ENCODE peak calls at places on chromosomes 3 and 15, in ten cellular contexts. C, S, J, V, P, K, D, Y, A and E are unnamed samples. For H3K4me1, the result is how much of the 10 kb centered on the place peaks cover.

GRCh38 chr3:156174229-156174847 is 54.0 kb downstream of the KCNAB1 start:
- DNase-seq in P (no peak), Y (no peak), C (no peak), K (no peak), A (no peak), S (peak), D (no peak), J (no peak), V (no peak), E (no peak)

GRCh38 chr15:78915341-78916087 is 29.3 kb downstream of the CTSH start:
- DNase-seq in A (peak), D (no peak), C (no peak), V (peak), Y (no peak), S (no peak), J (no peak), P (no peak), K (no peak), E (no peak)

GRCh38 chr3:56347219-56347871 is 120.9 kb downstream of the ERC2 start:
- DNase-seq in K (no peak), C (peak), S (peak), Y (peak), P (no peak), V (peak), A (no peak), D (no peak), J (peak), E (no peak)

GRCh38 chr3:152050782-152051405 is 177.5 kb downstream of the SUCNR1 start:
- DNase-seq in A (no peak), V (no peak), S (no peak), C (no peak), J (no peak), D (no peak), P (no peak), K (no peak), Y (no peak), E (no peak)

GRCh38 chr3:39101022-39101689 is 6.3 kb downstream of the GORASP1 start:
- DNase-seq in V (peak), Y (no peak), S (peak), J (peak), C (peak), A (no peak), P (peak), K (peak), D (no peak), E (no peak)

GRCh38 chr15:46461416-46461815 is 826.6 kb downstream of the SQOR start:
- DNase-seq in D (no peak), Y (no peak), C (no peak), S (no peak), J (no peak), A (no peak), P (no peak), V (no peak), K (no peak), E (no peak)

GRCh38 chr3:123559040-123559861 is 25.6 kb downstream of the HACD2 start:
- DNase-seq in C (peak), P (no peak), A (no peak), J (peak), D (no peak), S (peak), K (no peak), V (peak), Y (no peak), E (peak)

GRCh38 chr3:13192471-13193213 is 119.4 kb upstream of the IQSEC1 start:
- DNase-seq in P (peak), S (peak), Y (no peak), A (peak), V (peak), D (no peak), K (no peak), C (no peak), J (no peak), E (no peak)

GRCh38 chr3:40196966-40197365 is 112.5 kb upstream of the EIF1B start:
- DNase-seq in S (no peak), C (no peak), D (no peak), V (no peak), J (no peak), P (no peak), A (no peak), K (no peak), Y (peak), E (no peak)

GRCh38 chr3:87206070-87206469 is 21.0 kb upstream of the CHMP2B start:
- DNase-seq in S (no peak), V (no peak), C (no peak), D (no peak), Y (no peak), P (no peak), K (no peak), J (no peak), A (no peak), E (peak)

GRCh38 chr3:14484741-14485140 is 55.4 kb downstream of the GRIP2 start:
- DNase-seq in J (no peak), A (no peak), K (no peak), C (no peak), S (no peak), V (no peak), Y (no peak), P (peak), D (no peak), E (no peak)

GRCh38 chr15:86906406-86906805 is 826.7 kb downstream of the AGBL1 start:
- DNase-seq in C (no peak), P (no peak), A (no peak), V (no peak), S (no peak), Y (no peak), D (no peak), J (no peak), K (no peak), E (no peak)

GRCh38 chr3:188153498-188153948 is 434 bp upstream of the LPP start:
- DNase-seq in P (no peak), Y (peak), C (peak), K (peak), V (peak), S (peak), A (peak), D (peak), J (peak), E (peak)

GRCh38 chr3:196619213-196619612 is 20.3 kb upstream of the NRROS start:
- DNase-seq in V (no peak), P (no peak), S (peak), J (no peak), Y (no peak), C (no peak), A (no peak), K (no peak), D (no peak), E (no peak)

GRCh38 chr3:116473602-116474001 is 28.3 kb upstream of the LSAMP start:
- DNase-seq in S (no peak), V (no peak), K (no peak), C (no peak), D (no peak), P (no peak), Y (no peak), J (no peak), A (no peak), E (no peak)

GRCh38 chr3:278300-279064 is 81.9 kb downstream of the CHL1 start:
- DNase-seq in Y (no peak), C (peak), D (no peak), J (peak), P (no peak), S (no peak), A (no peak), K (no peak), V (no peak), E (no peak)

GRCh38 chr3:179421500-179421899 is 29.8 kb downstream of the GNB4 start:
- DNase-seq in J (no peak), K (no peak), Y (no peak), S (peak), P (no peak), C (peak), V (peak), A (no peak), D (no peak), E (no peak)

DNA sequence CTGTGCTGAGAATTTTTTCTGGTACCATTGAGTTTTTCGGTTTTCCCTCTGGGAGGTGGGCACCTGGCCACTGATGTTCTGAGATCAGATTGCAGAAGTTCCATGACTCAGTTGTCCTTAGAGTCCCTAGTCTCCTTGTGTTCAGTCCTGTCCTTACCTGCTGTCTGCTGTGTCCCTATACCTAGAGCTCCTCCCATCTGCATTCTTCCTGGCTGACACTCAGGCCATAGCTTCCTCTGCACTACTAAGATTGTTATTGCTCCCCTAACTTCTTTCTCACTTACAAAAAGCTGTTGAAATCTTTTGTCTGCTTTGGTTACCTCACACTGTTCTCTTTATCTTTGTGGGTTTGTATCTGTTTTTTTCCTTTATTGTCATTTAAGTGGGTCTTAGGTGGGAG is 13.2 kb downstream of the USP3 start:
- DNase-seq in C (no peak), D (no peak), A (no peak), Y (no peak), J (no peak), K (no peak), V (no peak), S (no peak), P (no peak), E (no peak)
- H3K4me1 ChIP-seq in C (under half), D (under half), A (under half), Y (under half), J (under half), K (half or more), V (half or more), S (under half), P (half or more), E (under half)

GRCh38 chr3:149934524-149934923 is 36.2 kb downstream of the PFN2 start:
- DNase-seq in S (no peak), V (peak), P (no peak), A (peak), C (no peak), J (no peak), Y (peak), D (no peak), K (no peak), E (no peak)
- H3K27ac ChIP-seq in S (no peak), V (no peak), P (no peak), A (peak), C (no peak), J (no peak), Y (no peak), D (no peak), K (no peak), E (no peak)

GRCh38 chr3:177336841-177337430 is 139.7 kb upstream of the TBL1XR1 start:
- DNase-seq in Y (no peak), A (no peak), D (no peak), C (no peak), V (no peak), J (no peak), P (no peak), S (no peak), K (no peak), E (no peak)

GRCh38 chr3:177332955-177333354 is 135.7 kb upstream of the TBL1XR1 start:
- DNase-seq in C (no peak), A (no peak), S (no peak), J (no peak), V (no peak), K (no peak), D (no peak), P (no peak), Y (no peak), E (no peak)

GRCh38 chr3:177335728-177336127 is 138.4 kb upstream of the TBL1XR1 start:
- DNase-seq in Y (no peak), A (no peak), C (no peak), V (peak), D (no peak), K (no peak), P (no peak), J (no peak), S (no peak), E (no peak)

GRCh38 chr3:177333535-177334495 is 136.5 kb upstream of the TBL1XR1 start:
- DNase-seq in K (no peak), V (peak), S (no peak), P (no peak), Y (peak), C (no peak), J (peak), A (no peak), D (no peak), E (no peak)

DNA sequence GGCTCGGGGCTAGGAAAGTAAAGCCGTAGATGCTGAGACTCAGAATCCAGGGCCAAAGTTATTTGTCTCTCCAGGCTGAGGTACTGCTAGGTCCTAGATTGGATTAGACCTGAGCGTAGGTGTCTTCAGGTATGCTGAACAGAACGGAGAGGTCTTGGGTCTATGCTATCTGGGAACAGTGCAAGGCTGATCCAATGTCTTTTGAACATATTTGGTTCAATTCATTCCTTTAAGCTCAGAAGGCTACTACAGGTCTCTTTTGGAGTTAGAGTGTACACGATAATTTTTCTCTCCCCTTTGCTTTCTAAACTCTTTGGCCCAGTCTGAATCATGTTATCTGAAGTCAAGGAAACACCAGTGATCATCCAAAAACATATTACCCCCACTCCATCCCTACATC is 137.5 kb upstream of the TBL1XR1 start:
- DNase-seq in K (no peak), P (no peak), D (no peak), A (no peak), J (no peak), S (no peak), Y (no peak), V (no peak), C (no peak), E (no peak)
- H3K4me1 ChIP-seq in K (under half), P (under half), D (under half), A (under half), J (under half), S (under half), Y (under half), V (under half), C (under half), E (under half)

DNA sequence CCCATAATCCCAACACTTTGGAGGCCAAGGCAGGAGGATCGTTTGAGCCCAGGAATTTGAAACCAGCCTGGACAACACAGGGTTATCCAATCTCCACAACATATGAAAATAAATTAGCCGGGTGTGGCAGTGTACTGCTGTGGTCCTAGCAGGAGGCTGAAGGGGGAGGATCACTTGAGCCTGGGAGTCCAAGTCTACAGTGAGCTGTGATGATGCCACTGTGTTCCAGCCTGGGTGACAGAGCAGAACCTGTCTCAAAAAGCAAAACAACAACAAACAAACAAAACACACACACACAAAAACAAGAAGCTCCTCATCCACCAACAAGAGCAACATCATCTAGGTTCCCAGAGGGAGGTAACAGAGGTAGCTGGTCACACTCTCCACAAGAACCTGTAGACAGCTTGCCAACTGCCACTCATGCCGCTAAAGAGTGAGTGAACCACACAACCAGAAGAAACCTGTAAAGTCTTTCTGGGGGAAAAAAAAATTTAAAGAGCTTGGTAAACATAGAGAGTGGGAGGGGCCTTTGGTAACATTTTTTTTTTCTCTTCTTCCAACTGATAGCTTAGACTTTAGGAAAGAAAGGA is 34.7 kb downstream of the PTPN9 start:
- DNase-seq in P (no peak), J (no peak), Y (no peak), A (no peak), V (no peak), S (no peak), C (no peak), D (no peak), K (no peak), E (no peak)
- H3K27ac ChIP-seq in P (no peak), J (no peak), Y (no peak), A (no peak), V (no peak), S (no peak), C (no peak), D (no peak), K (no peak), E (no peak)

GRCh38 chr3:172125963-172126403 is 86.6 kb downstream of the FNDC3B start:
- DNase-seq in V (peak), A (peak), P (no peak), C (no peak), J (no peak), K (no peak), S (no peak), Y (peak), D (no peak), E (peak)

GRCh38 chr3:172124271-172124670 is 84.9 kb downstream of the FNDC3B start:
- DNase-seq in K (no peak), S (no peak), Y (no peak), J (no peak), A (no peak), D (no peak), C (no peak), V (no peak), P (no peak), E (no peak)

GRCh38 chr3:172127141-172127540 is 87.8 kb downstream of the FNDC3B start:
- DNase-seq in C (no peak), P (no peak), K (no peak), D (no peak), V (no peak), Y (no peak), J (no peak), S (no peak), A (no peak), E (no peak)

GRCh38 chr3:172126741-172127140 is 87.4 kb downstream of the FNDC3B start:
- DNase-seq in J (no peak), D (no peak), P (no peak), S (peak), C (no peak), Y (no peak), K (no peak), A (no peak), V (no peak), E (no peak)

DNA sequence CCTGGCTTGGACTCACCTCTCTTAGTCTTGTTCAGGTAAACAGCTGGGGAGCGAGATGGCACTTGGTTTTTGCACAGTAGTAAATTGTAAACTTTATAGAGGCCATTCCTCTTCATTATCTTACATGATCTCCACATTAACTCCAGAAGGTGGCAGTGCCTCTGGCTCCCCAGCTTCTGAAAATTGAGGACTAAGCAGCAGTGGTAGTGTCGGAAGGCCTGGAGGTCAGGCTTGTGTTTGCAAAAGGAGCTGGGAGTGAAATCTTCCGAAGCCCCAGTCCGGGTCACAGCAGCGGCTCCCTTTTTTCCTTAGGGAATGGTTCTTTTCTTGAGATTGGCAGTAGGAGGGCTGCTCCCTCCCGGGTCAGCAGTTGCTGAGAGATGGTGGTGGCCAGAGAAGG is 85.7 kb downstream of the FNDC3B start:
- DNase-seq in S (no peak), P (no peak), D (no peak), V (no peak), Y (no peak), J (no peak), K (no peak), A (no peak), C (no peak), E (no peak)
- H3K4me1 ChIP-seq in S (under half), P (under half), D (under half), V (under half), Y (under half), J (under half), K (under half), A (under half), C (under half), E (under half)

GRCh38 chr15:42576040-42576594 is 711 bp downstream of the STARD9 start:
- DNase-seq in C (no peak), A (no peak), J (no peak), Y (no peak), D (no peak), S (no peak), K (no peak), V (no peak), P (no peak), E (peak)

GRCh38 chr15:42581272-42581730 is 5.9 kb downstream of the STARD9 start:
- DNase-seq in A (peak), Y (peak), D (peak), J (no peak), K (peak), S (peak), V (peak), P (peak), C (peak), E (peak)

GRCh38 chr15:42576776-42577175 is 1.4 kb downstream of the STARD9 start:
- DNase-seq in A (no peak), D (no peak), J (no peak), P (no peak), S (no peak), K (no peak), Y (no peak), C (peak), V (no peak), E (no peak)

GRCh38 chr15:42577514-42578031 is 2.2 kb downstream of the STARD9 start:
- DNase-seq in A (no peak), D (no peak), S (no peak), Y (no peak), J (peak), C (peak), P (no peak), K (no peak), V (peak), E (no peak)

GRCh38 chr15:42578984-42579537 is 3.7 kb downstream of the STARD9 start:
- DNase-seq in J (no peak), P (no peak), S (no peak), D (no peak), C (no peak), Y (no peak), A (no peak), K (no peak), V (no peak), E (no peak)
- H3K27ac ChIP-seq in J (no peak), P (no peak), S (no peak), D (no peak), C (no peak), Y (no peak), A (no peak), K (no peak), V (no peak), E (no peak)

GRCh38 chr15:101242999-101243336 is 8.9 kb downstream of the CHSY1 start:
- DNase-seq in D (no peak), V (no peak), P (peak), Y (no peak), S (peak), J (peak), A (no peak), C (no peak), K (no peak), E (no peak)
- H3K4me1 ChIP-seq in D (under half), V (under half), P (half or more), Y (under half), S (under half), J (under half), A (under half), C (under half), K (half or more), E (under half)

DNA sequence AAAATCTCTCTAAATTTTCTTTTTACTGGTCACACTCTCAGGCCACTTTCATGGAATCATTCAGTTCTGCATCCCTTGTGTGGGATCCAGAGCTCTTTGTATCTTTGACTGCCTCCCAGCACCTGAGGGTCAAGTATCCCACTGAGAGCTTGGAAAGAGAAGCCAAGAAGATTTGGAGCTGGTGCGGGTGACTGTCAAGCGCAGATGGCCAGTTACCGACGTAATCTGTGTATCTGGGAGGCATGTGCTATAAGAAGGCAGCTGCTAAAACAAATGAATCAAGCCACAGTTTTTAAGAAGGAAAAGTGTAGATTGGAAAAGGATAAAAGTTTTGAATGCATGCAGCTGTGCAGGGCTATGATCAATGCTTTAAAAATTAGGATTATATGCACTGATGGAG is 36.3 kb upstream of the CPB1 start:
- DNase-seq in D (no peak), Y (no peak), A (no peak), V (no peak), J (peak), K (no peak), C (no peak), S (peak), P (no peak), E (no peak)
- H3K27ac ChIP-seq in D (no peak), Y (no peak), A (no peak), V (no peak), J (peak), K (no peak), C (no peak), S (no peak), P (no peak), E (no peak)

DNA sequence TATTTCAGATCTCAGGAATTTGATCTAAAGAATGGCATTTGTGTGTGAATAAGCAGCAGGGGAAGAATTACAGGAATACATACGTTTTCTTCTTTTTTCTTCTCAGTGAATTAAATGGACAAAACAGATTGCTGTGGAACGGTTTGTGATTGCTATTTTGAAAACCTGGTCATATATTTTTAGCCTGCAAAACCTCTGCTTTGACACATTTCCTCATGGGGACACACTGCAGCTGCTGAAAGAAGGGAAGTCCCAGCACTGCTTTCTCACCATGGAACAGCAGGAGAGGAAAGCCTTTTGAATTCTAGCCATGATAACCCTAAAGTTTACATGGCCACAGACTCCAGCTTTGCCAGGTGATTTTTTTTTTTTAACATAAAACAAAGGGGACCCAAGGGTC is 315.0 kb downstream of the OXSM start:
- DNase-seq in J (no peak), D (no peak), Y (no peak), A (no peak), V (no peak), C (peak), K (no peak), S (no peak), P (no peak), E (no peak)
- H3K4me1 ChIP-seq in J (under half), D (under half), Y (under half), A (under half), V (under half), C (under half), K (under half), S (under half), P (under half), E (under half)